ENCODE peak calls at places on chromosome 22, in six cellular contexts. W is AG09309, G is breast epithelium, V is tibial nerve, Q is testis, E is Peyer's patch. H is an unnamed sample.

GRCh38 chr22:32685527-32685926 is 116.0 kb upstream of the TIMP3 start:
- DNase-seq in W (no peak), G (no peak), V (no peak), Q (no peak), E (no peak), H (no peak)

GRCh38 chr22:42431401-42432019 is 693 bp downstream of the NFAM1 start:
- DNase-seq in W (no peak), G (no peak), V (no peak), Q (no peak), E (no peak), H (no peak)

GRCh38 chr22:28112548-28113043 is 193.5 kb upstream of the PITPNB start:
- DNase-seq in W (peak), G (no peak), V (no peak), Q (peak), E (no peak), H (no peak)

GRCh38 chr22:50074551-50075042 is 10.6 kb downstream of the MLC1 start:
- DNase-seq in W (no peak), G (no peak), V (no peak), Q (no peak), E (no peak), H (no peak)

GRCh38 chr22:32600184-32600583 is 125.6 kb downstream of the FBXO7 start:
- DNase-seq in W (no peak), G (no peak), V (no peak), Q (no peak), E (no peak), H (no peak)

GRCh38 chr22:48715511-48715910 is 1112.2 kb downstream of the BRD1 start:
- DNase-seq in W (no peak), G (no peak), V (no peak), Q (no peak), E (no peak), H (no peak)

GRCh38 chr22:42800731-42801536 is 56.1 kb downstream of the ARFGAP3 start:
- DNase-seq in W (no peak), G (no peak), V (no peak), Q (peak), E (no peak), H (no peak)

GRCh38 chr22:26892401-26893033 is 235.1 kb downstream of the MIAT start:
- DNase-seq in W (no peak), G (no peak), V (no peak), Q (no peak), E (no peak), H (peak)

GRCh38 chr22:44311855-44312170 is 938 bp downstream of the SHISAL1 start:
- DNase-seq in W (peak), G (no peak), V (no peak), Q (no peak), E (no peak), H (no peak)

GRCh38 chr22:30705710-30706651 is 11.3 kb downstream of the OSBP2 start:
- DNase-seq in W (peak), G (no peak), V (no peak), Q (no peak), E (no peak), H (peak)

GRCh38 chr22:32579533-32580220 is 105.1 kb downstream of the FBXO7 start:
- DNase-seq in W (no peak), G (no peak), V (no peak), Q (no peak), E (no peak), H (no peak)

GRCh38 chr22:20741634-20742581 is 32.0 kb upstream of the SERPIND1 start:
- DNase-seq in W (no peak), G (no peak), V (peak), Q (peak), E (no peak), H (no peak)

GRCh38 chr22:23161029-23161428 is 15.8 kb downstream of the RAB36 start:
- DNase-seq in W (no peak), G (no peak), V (no peak), Q (no peak), E (no peak), H (no peak)

GRCh38 chr22:45029501-45029900 is 19.7 kb upstream of the PHF21B start:
- DNase-seq in W (no peak), G (no peak), V (no peak), Q (no peak), E (no peak), H (no peak)

GRCh38 chr22:20514658-20515406 is 7.4 kb downstream of the MED15 start:
- DNase-seq in W (peak), G (no peak), V (no peak), Q (no peak), E (no peak), H (peak)

GRCh38 chr22:30902496-30903357 is 65.8 kb downstream of the MORC2 start:
- DNase-seq in W (no peak), G (no peak), V (no peak), Q (no peak), E (no peak), H (no peak)

GRCh38 chr22:28904211-28904808 is 20.9 kb downstream of the ZNRF3 start:
- DNase-seq in W (no peak), G (peak), V (no peak), Q (no peak), E (no peak), H (no peak)

GRCh38 chr22:26857169-26857568 is 199.8 kb downstream of the MIAT start:
- DNase-seq in W (no peak), G (no peak), V (no peak), Q (no peak), E (no peak), H (no peak)

GRCh38 chr22:47835726-47836125 is 1073.3 kb downstream of the TBC1D22A start:
- DNase-seq in W (peak), G (no peak), V (no peak), Q (no peak), E (no peak), H (peak)

GRCh38 chr22:40410272-40410671 is 39.9 kb downstream of the SGSM3 start:
- DNase-seq in W (no peak), G (no peak), V (no peak), Q (no peak), E (no peak), H (no peak)

GRCh38 chr22:42357634-42358296 is 74.4 kb downstream of the NFAM1 start:
- DNase-seq in W (no peak), G (peak), V (no peak), Q (no peak), E (no peak), H (no peak)

GRCh38 chr22:42990131-42990838 is 24.7 kb downstream of the PACSIN2 start:
- DNase-seq in W (peak), G (no peak), V (no peak), Q (no peak), E (no peak), H (peak)

GRCh38 chr22:27843441-27843840 is 41.9 kb upstream of the MN1 start:
- DNase-seq in W (no peak), G (no peak), V (no peak), Q (peak), E (no peak), H (no peak)

GRCh38 chr22:41862530-41863266 is 29.8 kb downstream of the SREBF2 start:
- DNase-seq in W (no peak), G (no peak), V (no peak), Q (no peak), E (no peak), H (no peak)

GRCh38 chr22:46803031-46803880 is 40.8 kb downstream of the TBC1D22A start:
- DNase-seq in W (no peak), G (peak), V (no peak), Q (peak), E (peak), H (no peak)

GRCh38 chr22:49373801-49374226 is 453.9 kb downstream of the BRD1 start:
- DNase-seq in W (no peak), G (no peak), V (no peak), Q (no peak), E (no peak), H (no peak)

GRCh38 chr22:46262449-46263207 is 515 bp downstream of the PKDREJ start:
- DNase-seq in W (no peak), G (no peak), V (peak), Q (peak), E (peak), H (no peak)

GRCh38 chr22:49966041-49966715 is 5.6 kb downstream of the PIM3 start:
- DNase-seq in W (no peak), G (peak), V (no peak), Q (no peak), E (no peak), H (no peak)

GRCh38 chr22:21446827-21447690 is 20.1 kb upstream of the TMEM191C start:
- DNase-seq in W (no peak), G (no peak), V (no peak), Q (peak), E (no peak), H (no peak)

GRCh38 chr22:21865041-21865440 is 2.4 kb downstream of the MAPK1 start:
- DNase-seq in W (peak), G (no peak), V (peak), Q (peak), E (no peak), H (peak)

GRCh38 chr22:39374801-39375200 is 24.8 kb upstream of the TAB1 start:
- DNase-seq in W (no peak), G (no peak), V (no peak), Q (no peak), E (no peak), H (no peak)

GRCh38 chr22:40107244-40107643 is 70.5 kb upstream of the TNRC6B start:
- DNase-seq in W (no peak), G (no peak), V (no peak), Q (no peak), E (no peak), H (no peak)

GRCh38 chr22:44542561-44543222 is 44.7 kb upstream of the RTL6 start:
- DNase-seq in W (no peak), G (no peak), V (no peak), Q (no peak), E (no peak), H (no peak)

GRCh38 chr22:20242393-20243175 is 25.5 kb downstream of the RTN4R start:
- DNase-seq in W (no peak), G (no peak), V (no peak), Q (no peak), E (no peak), H (no peak)

GRCh38 chr22:31692186-31692886 is 30.3 kb upstream of the PISD start:
- DNase-seq in W (no peak), G (no peak), V (no peak), Q (no peak), E (no peak), H (peak)

GRCh38 chr22:33985506-33985905 is 65.2 kb upstream of the LARGE1 start:
- DNase-seq in W (no peak), G (no peak), V (no peak), Q (no peak), E (no peak), H (no peak)

GRCh38 chr22:36839356-36840073 is 21.3 kb upstream of the NCF4 start:
- DNase-seq in W (no peak), G (no peak), V (no peak), Q (no peak), E (no peak), H (no peak)

GRCh38 chr22:23781533-23781932 is 5.2 kb upstream of the SMARCB1 start:
- DNase-seq in W (no peak), G (no peak), V (no peak), Q (no peak), E (no peak), H (no peak)

GRCh38 chr22:27474711-27475547 is 326.6 kb downstream of the MN1 start:
- DNase-seq in W (peak), G (peak), V (no peak), Q (no peak), E (no peak), H (peak)

GRCh38 chr22:42680648-42681047 is 31.5 kb upstream of the CYB5R3 start:
- DNase-seq in W (peak), G (no peak), V (no peak), Q (no peak), E (no peak), H (peak)

DNA sequence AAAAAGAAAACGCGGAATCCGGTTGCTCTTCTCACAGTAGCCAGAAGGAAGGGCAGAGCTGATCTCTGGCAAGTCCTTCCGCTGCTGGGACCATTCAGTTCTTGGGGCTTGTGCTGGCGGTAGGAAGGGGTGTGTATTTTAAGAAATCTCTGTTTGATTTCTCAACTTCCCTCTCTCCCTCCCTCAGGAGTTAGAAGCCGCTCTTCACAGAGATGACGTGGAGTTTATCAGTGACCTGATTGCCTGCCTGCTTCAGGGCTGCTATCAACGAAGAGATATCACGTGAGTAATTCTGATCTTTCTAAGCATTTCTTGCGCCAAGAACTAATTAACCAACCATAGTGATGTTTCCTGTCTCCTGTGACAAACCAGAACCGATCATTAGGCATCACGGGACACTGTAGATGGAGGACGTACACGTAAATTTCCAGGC is 85.9 kb upstream of the SLC25A18 start:
- DNase-seq in W (no peak), G (no peak), V (peak), Q (no peak), E (no peak), H (no peak)
- H3K4me3 ChIP-seq in W (no peak), G (no peak), V (no peak), Q (no peak), E (no peak), H (no peak)

GRCh38 chr22:35684270-35684700 is 33.4 kb upstream of the APOL5 start:
- DNase-seq in W (peak), G (no peak), V (peak), Q (peak), E (no peak), H (no peak)
- H3K4me3 ChIP-seq in W (no peak), G (no peak), V (no peak), Q (no peak), E (no peak), H (no peak)

DNA sequence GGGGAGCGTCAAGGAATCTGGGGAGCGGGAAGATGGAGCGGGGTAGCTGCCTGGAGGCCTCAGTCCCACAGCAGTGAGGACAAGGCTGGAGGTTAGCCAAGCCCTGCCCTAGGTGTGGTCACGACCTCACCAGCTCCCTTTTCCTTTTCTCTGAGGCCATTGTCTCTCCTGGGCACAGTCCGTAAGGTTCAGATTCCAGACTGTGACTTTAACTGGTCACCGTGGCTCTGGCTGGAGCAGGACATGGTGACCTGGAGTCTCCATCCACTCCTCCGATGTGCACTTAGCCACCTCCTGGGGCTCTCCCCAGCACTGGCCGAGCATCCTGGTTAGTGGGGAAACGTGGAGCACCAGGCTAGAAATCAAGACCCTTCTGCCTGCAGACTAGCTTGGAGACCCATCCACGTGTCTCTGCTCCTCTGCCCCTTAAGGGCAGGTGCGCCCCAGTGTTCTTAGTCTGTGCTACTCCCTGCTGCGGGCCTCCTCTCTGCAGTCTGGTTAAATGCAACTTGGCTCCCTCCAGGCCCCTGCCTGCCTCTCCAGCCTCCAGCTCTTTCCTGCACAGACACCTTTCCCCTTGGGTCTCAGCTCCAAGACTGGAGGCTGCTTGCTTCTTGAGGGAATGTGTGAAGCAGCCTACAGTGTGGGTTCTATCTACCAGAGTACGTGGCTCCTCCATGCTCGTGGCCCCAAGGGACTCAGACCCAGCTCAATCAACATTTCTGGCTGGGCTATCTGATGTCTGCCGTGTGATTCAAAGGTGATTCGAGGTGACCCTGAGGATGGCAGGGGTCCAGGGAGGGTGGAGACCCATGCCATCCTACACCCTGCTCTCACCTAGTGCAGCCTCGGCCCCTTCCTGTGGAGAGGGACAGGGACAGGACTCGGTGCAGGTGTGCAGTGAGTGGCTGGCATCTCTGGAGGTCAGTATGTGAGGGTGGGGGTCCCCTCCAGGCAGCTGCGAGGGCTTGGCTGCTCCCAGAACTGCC is 5.2 kb downstream of the SLC25A1 start:
- DNase-seq in W (no peak), G (no peak), V (no peak), Q (no peak), E (peak), H (no peak)
- H3K4me3 ChIP-seq in W (peak), G (peak), V (no peak), Q (no peak), E (peak), H (peak)

GRCh38 chr22:25650834-25651233 is 86.4 kb downstream of the GRK3 start:
- DNase-seq in W (no peak), G (no peak), V (no peak), Q (no peak), E (no peak), H (no peak)
- H3K4me3 ChIP-seq in W (no peak), G (no peak), V (no peak), Q (no peak), E (no peak), H (no peak)

DNA sequence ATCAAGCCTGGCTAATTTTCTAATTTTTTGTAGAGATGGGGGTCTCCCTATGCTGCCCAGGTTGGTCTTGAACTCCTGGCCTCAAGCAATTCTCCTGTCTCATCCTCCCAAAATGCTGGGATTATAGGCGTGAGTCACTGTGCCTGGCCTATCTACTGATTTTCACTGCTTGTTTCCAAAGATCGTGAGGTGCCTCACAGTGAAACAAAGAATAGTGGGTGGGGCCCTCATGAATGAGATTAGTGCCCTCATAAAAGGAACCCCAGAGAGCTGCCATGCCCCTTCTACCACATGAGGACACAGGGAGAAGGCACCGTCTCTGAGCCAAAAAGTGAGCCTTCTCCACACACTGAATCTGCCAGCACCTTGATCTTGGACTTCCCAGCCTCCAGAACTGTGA is 23.5 kb downstream of the TMEM184B start:
- DNase-seq in W (no peak), G (no peak), V (no peak), Q (no peak), E (no peak), H (no peak)
- H3K4me3 ChIP-seq in W (no peak), G (no peak), V (no peak), Q (no peak), E (no peak), H (no peak)

H was measured in skeletal muscle cell.